ENCODE peak calls at places on chromosome 4, in five cellular contexts. V is ascending aorta, P is uterus, X is mammary epithelial cell, G is brain microvascular endothelial cell. Y is an unnamed sample.

GRCh38 chr4:79399076-79399475 is 9.0 kb downstream of the GK2 start:
- DNase-seq in G (no peak), P (no peak), V (no peak), X (no peak), Y (no peak)

GRCh38 chr4:158134257-158134656 is 38.6 kb downstream of the GASK1B start:
- DNase-seq in V (no peak), X (no peak), P (no peak), G (no peak), Y (no peak)

GRCh38 chr4:58144721-58145120 is 1034.5 kb upstream of the IGFBP7 start:
- DNase-seq in P (no peak), V (no peak), X (no peak), G (no peak), Y (no peak)

GRCh38 chr4:127965803-127966175 is 583 bp downstream of the ABHD18 start:
- DNase-seq in V (no peak), P (no peak), X (peak; percentile 58), G (peak; percentile 14), Y (peak; percentile 68)

GRCh38 chr4:103443324-103443723 is 245.2 kb upstream of the CENPE start:
- DNase-seq in P (no peak), X (peak; percentile 35), G (peak; percentile 20), V (no peak), Y (no peak)

GRCh38 chr4:119228406-119228805 is 15.9 kb downstream of the USP53 start:
- DNase-seq in V (no peak), P (no peak), X (no peak), G (no peak), Y (no peak)

GRCh38 chr4:168842186-168842585 is 167.9 kb downstream of the CBR4 start:
- DNase-seq in G (no peak), X (peak; percentile 56), V (no peak), P (no peak), Y (no peak)

GRCh38 chr4:16530688-16531635 is 304.7 kb upstream of the TAPT1 start:
- DNase-seq in V (no peak), P (no peak), X (no peak), G (peak; percentile 12), Y (no peak)

GRCh38 chr4:185550933-185551332 is 15.6 kb upstream of the PDLIM3 start:
- DNase-seq in G (no peak), P (no peak), V (no peak), X (no peak), Y (no peak)

GRCh38 chr4:79403356-79403755 is 4.7 kb downstream of the GK2 start:
- DNase-seq in P (no peak), X (no peak), G (no peak), V (no peak), Y (no peak)

GRCh38 chr4:55158957-55159356 is 33.6 kb upstream of the KDR start:
- DNase-seq in X (no peak), G (no peak), V (no peak), P (no peak), Y (no peak)

GRCh38 chr4:77151246-77151645 is 5.8 kb upstream of the CCNG2 start:
- DNase-seq in P (no peak), V (no peak), X (peak; percentile 60), G (no peak), Y (no peak)

GRCh38 chr4:94127707-94128328 is 79.8 kb upstream of the SMARCAD1 start:
- DNase-seq in G (no peak), X (peak; percentile 19), P (no peak), V (no peak), Y (no peak)

GRCh38 chr4:7890635-7891393 is 48.8 kb downstream of the AFAP1 start:
- DNase-seq in V (no peak), X (peak; percentile 80), P (no peak), G (no peak), Y (no peak)

GRCh38 chr4:77800483-77801259 is 18.5 kb downstream of the CNOT6L start:
- DNase-seq in P (no peak), X (peak; percentile 0), V (no peak), G (no peak), Y (no peak)

GRCh38 chr4:112522389-112522788 is 6.4 kb upstream of the NEUROG2 start:
- DNase-seq in G (no peak), P (no peak), V (no peak), X (no peak), Y (no peak)

GRCh38 chr4:87679449-87680169 is 29.5 kb downstream of the DMP1 start:
- DNase-seq in X (peak; percentile 3), G (peak; percentile 35), V (no peak), P (peak; percentile 73), Y (no peak)

GRCh38 chr4:77009511-77010120 is 60.1 kb downstream of the SEPTIN11 start:
- DNase-seq in P (no peak), G (no peak), X (no peak), V (no peak), Y (no peak)

GRCh38 chr4:184775854-184776555 is 42.1 kb upstream of the CENPU start:
- DNase-seq in X (no peak), V (no peak), P (no peak), G (no peak), Y (no peak)

GRCh38 chr4:176789955-176790354 is 2.8 kb downstream of the VEGFC start:
- DNase-seq in X (peak; percentile 80), V (no peak), G (peak; percentile 76), P (no peak), Y (no peak)

GRCh38 chr4:71132486-71132885 is 139.0 kb downstream of the DCK start:
- DNase-seq in X (no peak), V (no peak), P (no peak), G (no peak), Y (no peak)

GRCh38 chr4:168440442-168441264 is 39.6 kb downstream of the DDX60L start:
- DNase-seq in G (peak; percentile 59), X (peak; percentile 62), P (no peak), V (no peak), Y (no peak)

GRCh38 chr4:15117270-15117946 is 115.1 kb downstream of the CPEB2 start:
- DNase-seq in G (no peak), V (no peak), X (no peak), P (no peak), Y (no peak)

GRCh38 chr4:6674500-6675149 is 19.1 kb upstream of the S100P start:
- DNase-seq in X (peak; percentile 70), P (no peak), G (peak; percentile 7), V (no peak), Y (peak; percentile 55)
- TF ChIP-seq CTCF in X (peak; percentile 70), P (no peak), G (peak; percentile 57), V (peak; percentile 30), Y (peak; percentile 78)

GRCh38 chr4:148998719-148999118 is 556.5 kb upstream of the NR3C2 start:
- DNase-seq in V (no peak), G (peak; percentile 10), P (no peak), X (peak; percentile 0), Y (no peak)
- TF ChIP-seq CTCF in V (no peak), G (peak; percentile 57), P (no peak), X (peak; percentile 33), Y (no peak)

GRCh38 chr4:5051210-5051691 is at the start of gene STK32B:
- DNase-seq in P (peak; percentile 55), G (peak; percentile 83), X (peak; percentile 80), V (no peak), Y (no peak)
- TF ChIP-seq CTCF in P (no peak), G (peak; percentile 29), X (no peak), V (no peak), Y (no peak)

DNA sequence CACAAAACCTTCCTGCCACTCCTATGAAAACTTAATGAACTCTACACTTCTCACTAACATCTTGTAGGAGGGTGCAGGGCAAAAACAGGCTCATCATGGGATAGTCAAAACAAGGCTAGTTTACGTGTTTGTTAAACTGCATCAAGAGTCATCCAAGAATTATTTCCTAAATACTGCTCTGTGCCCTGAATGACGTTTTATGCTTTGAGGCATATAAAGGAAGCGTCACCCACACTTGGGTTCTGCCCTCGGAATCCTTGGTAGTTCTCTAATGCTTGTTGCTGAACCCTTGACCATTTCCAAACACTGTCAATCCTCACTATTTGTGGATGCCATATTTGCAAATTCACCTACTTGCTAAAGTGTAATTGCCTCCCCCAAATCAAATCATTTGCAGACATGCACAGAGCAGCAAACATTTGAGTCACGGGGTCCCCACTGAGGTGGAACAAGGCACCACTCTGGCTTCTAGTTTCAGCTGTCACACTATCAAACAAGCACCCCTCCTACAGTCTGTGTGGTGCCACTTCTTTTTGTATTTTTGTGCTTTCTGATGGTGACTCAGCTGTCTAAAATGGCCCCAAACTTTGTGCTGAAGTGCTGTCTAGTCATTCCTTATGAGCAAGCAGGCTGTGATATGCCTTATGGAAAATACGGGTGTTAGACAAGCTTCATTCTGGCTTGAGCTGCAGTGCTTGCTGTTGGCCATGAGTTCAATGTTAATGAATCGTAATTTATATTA is 15.5 kb downstream of the IGFBP7 start:
- DNase-seq in P (no peak), G (peak; percentile 81), V (no peak), X (peak; percentile 34), Y (no peak)
- TF ChIP-seq CTCF in P (no peak), G (peak; percentile 27), V (peak; percentile 37), X (no peak), Y (no peak)